ENCODE peak calls at places on chromosomes 12 and 14, in six cellular contexts. One of them, this sample, is unnamed.

GRCh38 chr14:44778562-44778961 is 183.2 kb downstream of the KLHL28 start:
- DNase-seq in progenitor cell of endocrine pancreas: no peak
- DNase-seq in type B pancreatic cell: no peak
- DNase-seq in foreskin fibroblast: peak
- DNase-seq in cardiac fibroblast: peak
- DNase-seq in fibroblast of pulmonary artery: peak
- DNase-seq in this sample: no peak

GRCh38 chr14:70576891-70577290 is 23.6 kb downstream of the MED6 start:
- DNase-seq in progenitor cell of endocrine pancreas: no peak
- DNase-seq in type B pancreatic cell: no peak
- DNase-seq in foreskin fibroblast: no peak
- DNase-seq in cardiac fibroblast: no peak
- DNase-seq in fibroblast of pulmonary artery: no peak
- DNase-seq in this sample: no peak

GRCh38 chr12:23686095-23686494 is 263.4 kb downstream of the SOX5 start:
- DNase-seq in progenitor cell of endocrine pancreas: no peak
- DNase-seq in type B pancreatic cell: no peak
- DNase-seq in foreskin fibroblast: no peak
- DNase-seq in cardiac fibroblast: no peak
- DNase-seq in fibroblast of pulmonary artery: no peak
- DNase-seq in this sample: no peak

GRCh38 chr12:82873951-82874350 is 187.2 kb downstream of the TMTC2 start:
- DNase-seq in progenitor cell of endocrine pancreas: no peak
- DNase-seq in type B pancreatic cell: no peak
- DNase-seq in foreskin fibroblast: no peak
- DNase-seq in cardiac fibroblast: no peak
- DNase-seq in fibroblast of pulmonary artery: no peak
- DNase-seq in this sample: no peak

GRCh38 chr12:110102255-110102654 is 21.9 kb upstream of the IFT81 start:
- DNase-seq in progenitor cell of endocrine pancreas: no peak
- DNase-seq in type B pancreatic cell: no peak
- DNase-seq in foreskin fibroblast: peak
- DNase-seq in cardiac fibroblast: peak
- DNase-seq in fibroblast of pulmonary artery: peak
- DNase-seq in this sample: peak

GRCh38 chr12:82144505-82144904 is 213.7 kb downstream of the CCDC59 start:
- DNase-seq in progenitor cell of endocrine pancreas: no peak
- DNase-seq in type B pancreatic cell: no peak
- DNase-seq in foreskin fibroblast: no peak
- DNase-seq in cardiac fibroblast: no peak
- DNase-seq in fibroblast of pulmonary artery: no peak
- DNase-seq in this sample: no peak

GRCh38 chr12:50764861-50765324 is 992 bp downstream of the ATF1 start:
- DNase-seq in progenitor cell of endocrine pancreas: peak
- DNase-seq in type B pancreatic cell: no peak
- DNase-seq in foreskin fibroblast: peak
- DNase-seq in cardiac fibroblast: peak
- DNase-seq in fibroblast of pulmonary artery: peak
- DNase-seq in this sample: no peak

GRCh38 chr12:116636636-116637519 is 77.7 kb downstream of the MAP1LC3B2 start:
- DNase-seq in progenitor cell of endocrine pancreas: no peak
- DNase-seq in type B pancreatic cell: no peak
- DNase-seq in foreskin fibroblast: no peak
- DNase-seq in cardiac fibroblast: no peak
- DNase-seq in fibroblast of pulmonary artery: no peak
- DNase-seq in this sample: no peak

GRCh38 chr12:70154960-70155589 is 88.2 kb upstream of the CNOT2 start:
- DNase-seq in progenitor cell of endocrine pancreas: no peak
- DNase-seq in type B pancreatic cell: no peak
- DNase-seq in foreskin fibroblast: peak
- DNase-seq in cardiac fibroblast: no peak
- DNase-seq in fibroblast of pulmonary artery: peak
- DNase-seq in this sample: no peak

GRCh38 chr14:38469156-38469555 is 213.3 kb upstream of the CLEC14A start:
- DNase-seq in progenitor cell of endocrine pancreas: no peak
- DNase-seq in type B pancreatic cell: no peak
- DNase-seq in foreskin fibroblast: peak
- DNase-seq in cardiac fibroblast: peak
- DNase-seq in fibroblast of pulmonary artery: peak
- DNase-seq in this sample: no peak

GRCh38 chr14:99612737-99613330 is 8.8 kb upstream of the CCDC85C start:
- DNase-seq in progenitor cell of endocrine pancreas: no peak
- DNase-seq in type B pancreatic cell: no peak
- DNase-seq in foreskin fibroblast: peak
- DNase-seq in cardiac fibroblast: peak
- DNase-seq in fibroblast of pulmonary artery: peak
- DNase-seq in this sample: no peak

GRCh38 chr14:41570415-41571155 is 36.1 kb upstream of the LRFN5 start:
- DNase-seq in progenitor cell of endocrine pancreas: no peak
- DNase-seq in type B pancreatic cell: no peak
- DNase-seq in foreskin fibroblast: no peak
- DNase-seq in cardiac fibroblast: no peak
- DNase-seq in fibroblast of pulmonary artery: no peak
- DNase-seq in this sample: no peak

GRCh38 chr14:54837508-54838149 is 65.0 kb downstream of the GCH1 start:
- DNase-seq in progenitor cell of endocrine pancreas: no peak
- DNase-seq in type B pancreatic cell: no peak
- DNase-seq in foreskin fibroblast: no peak
- DNase-seq in cardiac fibroblast: no peak
- DNase-seq in fibroblast of pulmonary artery: no peak
- DNase-seq in this sample: no peak

GRCh38 chr12:3964404-3964803 is 91.2 kb upstream of the PARP11 start:
- DNase-seq in progenitor cell of endocrine pancreas: no peak
- DNase-seq in type B pancreatic cell: no peak
- DNase-seq in foreskin fibroblast: peak
- DNase-seq in cardiac fibroblast: no peak
- DNase-seq in fibroblast of pulmonary artery: no peak
- DNase-seq in this sample: peak

GRCh38 chr12:70637686-70638085 is 457 bp upstream of the PTPRB start:
- DNase-seq in progenitor cell of endocrine pancreas: no peak
- DNase-seq in type B pancreatic cell: no peak
- DNase-seq in foreskin fibroblast: no peak
- DNase-seq in cardiac fibroblast: no peak
- DNase-seq in fibroblast of pulmonary artery: no peak
- DNase-seq in this sample: no peak

GRCh38 chr12:85279449-85280137 is 427 bp upstream of the ALX1 start:
- DNase-seq in progenitor cell of endocrine pancreas: peak
- DNase-seq in type B pancreatic cell: no peak
- DNase-seq in foreskin fibroblast: peak
- DNase-seq in cardiac fibroblast: no peak
- DNase-seq in fibroblast of pulmonary artery: peak
- DNase-seq in this sample: peak

GRCh38 chr12:118537481-118537917 is 161.1 kb downstream of the SUDS3 start:
- DNase-seq in progenitor cell of endocrine pancreas: no peak
- DNase-seq in type B pancreatic cell: no peak
- DNase-seq in foreskin fibroblast: no peak
- DNase-seq in cardiac fibroblast: no peak
- DNase-seq in fibroblast of pulmonary artery: no peak
- DNase-seq in this sample: peak

GRCh38 chr12:131085125-131085815 is 131.6 kb downstream of the ADGRD1 start:
- DNase-seq in progenitor cell of endocrine pancreas: peak
- DNase-seq in type B pancreatic cell: peak
- DNase-seq in foreskin fibroblast: no peak
- DNase-seq in cardiac fibroblast: no peak
- DNase-seq in fibroblast of pulmonary artery: no peak
- DNase-seq in this sample: peak

GRCh38 chr14:52325126-52325525 is 11.0 kb downstream of the PTGER2 start:
- DNase-seq in progenitor cell of endocrine pancreas: no peak
- DNase-seq in type B pancreatic cell: no peak
- DNase-seq in foreskin fibroblast: no peak
- DNase-seq in cardiac fibroblast: no peak
- DNase-seq in fibroblast of pulmonary artery: no peak
- DNase-seq in this sample: no peak

GRCh38 chr14:100640481-100641273 is 53.5 kb upstream of the BEGAIN start:
- DNase-seq in progenitor cell of endocrine pancreas: no peak
- DNase-seq in type B pancreatic cell: no peak
- DNase-seq in foreskin fibroblast: no peak
- DNase-seq in cardiac fibroblast: no peak
- DNase-seq in fibroblast of pulmonary artery: no peak
- DNase-seq in this sample: no peak

DNA sequence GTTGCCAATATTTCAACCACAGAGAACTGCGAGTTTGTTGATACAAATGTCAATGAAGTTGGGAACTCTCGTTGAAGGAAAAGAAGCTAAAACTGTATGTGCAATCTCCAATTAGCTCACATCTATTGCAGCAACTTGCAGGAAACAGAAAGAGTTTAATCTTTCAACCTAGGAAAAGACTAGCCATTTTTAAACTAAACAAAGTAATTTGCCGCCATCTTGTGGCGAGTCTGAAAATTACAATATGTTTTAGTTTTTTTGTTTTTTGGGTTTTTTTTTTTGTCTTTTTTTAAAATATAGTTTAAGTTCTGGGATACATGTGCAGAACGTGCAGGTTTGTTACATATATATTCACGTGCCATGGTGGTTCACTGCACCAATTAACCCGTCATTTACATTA is 131.2 kb upstream of the FOXG1 start:
- DNase-seq in progenitor cell of endocrine pancreas: no peak
- DNase-seq in type B pancreatic cell: no peak
- DNase-seq in foreskin fibroblast: peak
- DNase-seq in cardiac fibroblast: peak
- DNase-seq in fibroblast of pulmonary artery: peak
- DNase-seq in this sample: no peak
- TF ChIP-seq CTCF in progenitor cell of endocrine pancreas: peak
- TF ChIP-seq CTCF in type B pancreatic cell: peak
- TF ChIP-seq CTCF in foreskin fibroblast: peak
- TF ChIP-seq CTCF in cardiac fibroblast: peak
- TF ChIP-seq CTCF in fibroblast of pulmonary artery: peak
- TF ChIP-seq CTCF in this sample: peak

GRCh38 chr14:57869530-57870088 is 3.7 kb upstream of the SLC35F4 start:
- DNase-seq in progenitor cell of endocrine pancreas: no peak
- DNase-seq in type B pancreatic cell: no peak
- DNase-seq in foreskin fibroblast: no peak
- DNase-seq in cardiac fibroblast: no peak
- DNase-seq in fibroblast of pulmonary artery: no peak
- DNase-seq in this sample: no peak

GRCh38 chr14:57865066-57865449 is 834 bp downstream of the SLC35F4 start:
- DNase-seq in progenitor cell of endocrine pancreas: no peak
- DNase-seq in type B pancreatic cell: no peak
- DNase-seq in foreskin fibroblast: no peak
- DNase-seq in cardiac fibroblast: no peak
- DNase-seq in fibroblast of pulmonary artery: no peak
- DNase-seq in this sample: no peak

GRCh38 chr14:57866199-57866755 is 385 bp upstream of the SLC35F4 start:
- DNase-seq in progenitor cell of endocrine pancreas: no peak
- DNase-seq in type B pancreatic cell: no peak
- DNase-seq in foreskin fibroblast: no peak
- DNase-seq in cardiac fibroblast: no peak
- DNase-seq in fibroblast of pulmonary artery: no peak
- DNase-seq in this sample: no peak

GRCh38 chr14:57863471-57863870 is 2.4 kb downstream of the SLC35F4 start:
- DNase-seq in progenitor cell of endocrine pancreas: no peak
- DNase-seq in type B pancreatic cell: no peak
- DNase-seq in foreskin fibroblast: no peak
- DNase-seq in cardiac fibroblast: no peak
- DNase-seq in fibroblast of pulmonary artery: no peak
- DNase-seq in this sample: no peak

DNA sequence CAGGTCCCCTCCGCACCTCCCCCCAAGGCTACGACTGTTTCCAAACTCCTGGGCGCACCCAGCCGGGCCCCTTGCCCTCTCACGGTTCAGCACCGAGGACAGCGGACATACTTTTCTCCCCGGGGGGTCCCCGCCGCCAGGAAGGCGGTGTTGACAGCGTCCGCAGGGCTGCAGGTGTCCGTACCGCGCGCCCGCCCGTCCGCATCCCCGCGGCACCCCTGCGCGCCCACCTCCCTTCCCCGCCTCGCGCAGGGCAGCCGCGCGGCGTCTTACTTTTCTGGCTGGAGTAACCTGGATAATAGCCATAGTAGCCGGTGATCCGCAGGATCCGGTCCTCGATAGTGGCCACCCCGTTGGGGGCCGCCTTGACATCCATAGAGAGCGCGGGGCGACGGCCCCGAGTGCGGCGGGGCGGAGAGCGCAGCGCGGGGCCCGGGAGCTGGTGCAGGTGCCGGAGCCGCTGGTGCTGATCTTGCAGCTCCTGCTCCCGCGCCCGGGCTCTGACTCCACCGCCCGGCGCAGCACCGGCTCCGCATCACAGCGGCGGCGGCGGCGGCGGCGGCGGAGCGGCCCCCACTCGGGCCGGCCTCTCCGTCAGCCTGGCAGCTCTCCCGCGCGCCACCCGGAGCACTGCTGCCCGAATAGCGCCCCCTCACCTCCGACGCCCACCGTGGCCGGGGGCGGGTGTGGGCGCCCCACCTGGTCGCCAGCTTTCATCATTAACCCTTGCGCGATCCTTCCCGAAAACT is at the start of gene SLC35F4:
- DNase-seq in progenitor cell of endocrine pancreas: peak
- DNase-seq in type B pancreatic cell: peak
- DNase-seq in foreskin fibroblast: peak
- DNase-seq in cardiac fibroblast: peak
- DNase-seq in fibroblast of pulmonary artery: peak
- DNase-seq in this sample: peak
- TF ChIP-seq CTCF in progenitor cell of endocrine pancreas: no peak
- TF ChIP-seq CTCF in type B pancreatic cell: no peak
- TF ChIP-seq CTCF in foreskin fibroblast: no peak
- TF ChIP-seq CTCF in cardiac fibroblast: no peak
- TF ChIP-seq CTCF in fibroblast of pulmonary artery: no peak
- TF ChIP-seq CTCF in this sample: no peak

DNA sequence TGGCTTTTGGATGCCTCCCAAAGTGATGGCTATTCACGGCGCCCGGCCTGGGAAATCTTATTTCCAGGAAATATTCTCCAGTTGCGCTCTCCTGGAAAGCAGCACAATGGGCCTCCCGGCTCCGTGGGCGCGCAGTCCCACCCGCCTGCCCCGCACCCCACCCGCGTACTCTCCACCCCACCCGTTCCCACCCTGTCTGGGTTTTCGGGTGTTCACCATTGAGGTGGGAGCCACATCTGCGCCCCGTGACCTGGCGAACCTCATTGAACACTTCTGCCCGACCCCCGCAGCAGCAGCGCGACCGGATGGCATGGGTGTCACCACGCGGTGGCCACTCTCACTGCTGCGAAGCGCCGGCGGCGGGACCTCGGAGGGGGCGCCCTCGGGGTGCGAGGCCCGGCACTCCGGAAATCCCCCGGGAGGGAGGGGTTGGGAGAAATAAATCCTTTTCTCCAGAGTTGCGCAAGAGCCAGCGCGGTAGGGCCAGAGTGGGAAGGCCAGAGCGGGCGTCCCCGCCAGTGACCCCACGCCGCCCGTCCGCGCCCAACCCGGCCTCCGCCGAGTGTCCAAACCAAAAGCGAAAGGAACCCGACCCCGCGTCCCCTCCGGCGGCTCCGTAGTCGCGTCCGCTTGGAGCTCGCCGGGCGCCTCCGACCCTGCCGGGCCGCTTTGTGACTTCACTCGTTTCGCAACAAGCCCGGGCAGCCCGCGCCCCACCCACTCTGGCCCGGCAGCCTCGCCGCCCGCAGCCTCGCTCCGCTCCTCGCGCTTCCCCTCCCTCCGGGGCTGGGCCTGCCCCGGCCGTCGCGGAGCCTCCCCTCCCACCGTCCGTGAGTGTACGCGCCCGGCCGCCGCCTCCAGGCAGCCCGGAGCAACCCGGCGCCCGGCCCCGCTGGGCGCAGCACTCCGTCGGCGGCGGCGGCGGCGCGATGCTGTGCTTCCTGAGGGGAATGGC is at the start of gene DRAM1:
- DNase-seq in progenitor cell of endocrine pancreas: peak
- DNase-seq in type B pancreatic cell: peak
- DNase-seq in foreskin fibroblast: peak
- DNase-seq in cardiac fibroblast: peak
- DNase-seq in fibroblast of pulmonary artery: peak
- DNase-seq in this sample: peak
- TF ChIP-seq CTCF in progenitor cell of endocrine pancreas: peak
- TF ChIP-seq CTCF in type B pancreatic cell: peak
- TF ChIP-seq CTCF in foreskin fibroblast: no peak
- TF ChIP-seq CTCF in cardiac fibroblast: no peak
- TF ChIP-seq CTCF in fibroblast of pulmonary artery: no peak
- TF ChIP-seq CTCF in this sample: no peak

GRCh38 chr14:21913759-21914158 is 240.1 kb upstream of the OR4E1 start:
- DNase-seq in progenitor cell of endocrine pancreas: peak
- DNase-seq in type B pancreatic cell: no peak
- DNase-seq in foreskin fibroblast: peak
- DNase-seq in cardiac fibroblast: peak
- DNase-seq in fibroblast of pulmonary artery: peak
- DNase-seq in this sample: peak
- TF ChIP-seq CTCF in progenitor cell of endocrine pancreas: peak
- TF ChIP-seq CTCF in type B pancreatic cell: peak
- TF ChIP-seq CTCF in foreskin fibroblast: peak
- TF ChIP-seq CTCF in cardiac fibroblast: peak
- TF ChIP-seq CTCF in fibroblast of pulmonary artery: peak
- TF ChIP-seq CTCF in this sample: peak